ENCODE peak calls at places on chromosomes 6 and 20, in six cellular contexts. T is sigmoid colon, S is testis, I is prostate gland, R is HCT116, D is breast epithelium. X is an unnamed sample.

GRCh38 chr20:18390201-18390600 is 76.6 kb downstream of the DZANK1 start:
- DNase-seq in T (no peak), S (no peak), I (no peak), R (no peak), D (no peak), X (no peak)

GRCh38 chr6:144305985-144306384 is 20.9 kb downstream of the UTRN start:
- DNase-seq in T (no peak), S (no peak), I (no peak), R (no peak), D (no peak), X (no peak)

GRCh38 chr20:13571662-13572061 is 67.1 kb downstream of the TASP1 start:
- DNase-seq in T (no peak), S (no peak), I (no peak), R (no peak), D (no peak), X (no peak)

GRCh38 chr6:39380837-39381534 is 58.5 kb upstream of the KCNK16 start:
- DNase-seq in T (no peak), S (no peak), I (no peak), R (no peak), D (no peak), X (no peak)

GRCh38 chr20:59861389-59861788 is 72.0 kb downstream of the SYCP2 start:
- DNase-seq in T (no peak), S (no peak), I (no peak), R (no peak), D (no peak), X (no peak)

GRCh38 chr6:152605901-152606390 is 31.2 kb downstream of the SYNE1 start:
- DNase-seq in T (no peak), S (no peak), I (no peak), R (no peak), D (no peak), X (no peak)

GRCh38 chr6:34462561-34462971 is 3.3 kb upstream of the PACSIN1 start:
- DNase-seq in T (no peak), S (no peak), I (peak; percentile 43), R (peak; percentile 69), D (no peak), X (no peak)

GRCh38 chr20:61117725-61118124 is 134.3 kb upstream of the CDH4 start:
- DNase-seq in T (no peak), S (no peak), I (no peak), R (no peak), D (no peak), X (no peak)

GRCh38 chr20:25470045-25470444 is 62.6 kb downstream of the GINS1 start:
- DNase-seq in T (peak; percentile 58), S (no peak), I (peak; percentile 38), R (peak; percentile 8), D (no peak), X (no peak)

GRCh38 chr6:37317312-37318038 is 36.3 kb upstream of the RNF8 start:
- DNase-seq in T (no peak), S (no peak), I (no peak), R (no peak), D (no peak), X (no peak)

GRCh38 chr20:3890410-3890751 is 1.2 kb downstream of the PANK2 start:
- DNase-seq in T (peak; percentile 48), S (no peak), I (no peak), R (no peak), D (no peak), X (no peak)

GRCh38 chr6:44494011-44494501 is 106.5 kb downstream of the CDC5L start:
- DNase-seq in T (no peak), S (no peak), I (no peak), R (peak; percentile 37), D (no peak), X (no peak)

GRCh38 chr6:115467726-115468125 is 593.0 kb downstream of the FRK start:
- DNase-seq in T (no peak), S (no peak), I (no peak), R (no peak), D (no peak), X (no peak)

GRCh38 chr20:44835661-44836221 is 25.4 kb upstream of the RIMS4 start:
- DNase-seq in T (no peak), S (no peak), I (no peak), R (no peak), D (no peak), X (no peak)

GRCh38 chr6:44059359-44060342 is 67.6 kb downstream of the MRPL14 start:
- DNase-seq in T (no peak), S (no peak), I (no peak), R (no peak), D (no peak), X (no peak)

GRCh38 chr6:24990227-24990843 is 54.6 kb upstream of the RIPOR2 start:
- DNase-seq in T (no peak), S (no peak), I (no peak), R (no peak), D (no peak), X (no peak)

GRCh38 chr20:29742699-29743100 is 1514.8 kb upstream of the DEFB115 start:
- DNase-seq in T (no peak), S (no peak), I (no peak), R (no peak), D (no peak), X (no peak)

GRCh38 chr6:38233161-38233791 is 406.5 kb downstream of the BTBD9 start:
- DNase-seq in T (no peak), S (no peak), I (no peak), R (no peak), D (no peak), X (no peak)

GRCh38 chr6:48757661-48758060 is 646.7 kb upstream of the PTCHD4 start:
- DNase-seq in T (no peak), S (no peak), I (no peak), R (no peak), D (no peak), X (no peak)

GRCh38 chr6:35068644-35069043 is 72.5 kb downstream of the TCP11 start:
- DNase-seq in T (no peak), S (no peak), I (no peak), R (no peak), D (no peak), X (no peak)

GRCh38 chr6:125019873-125020272 is 57.6 kb downstream of the RNF217 start:
- DNase-seq in T (no peak), S (no peak), I (no peak), R (no peak), D (no peak), X (no peak)

GRCh38 chr6:2938632-2939083 is 32.7 kb downstream of the SERPINB6 start:
- DNase-seq in T (no peak), S (peak; percentile 56), I (no peak), R (peak; percentile 86), D (no peak), X (peak; percentile 21)

GRCh38 chr6:14447240-14447639 is 329.7 kb downstream of the CD83 start:
- DNase-seq in T (no peak), S (no peak), I (no peak), R (no peak), D (no peak), X (no peak)

GRCh38 chr20:54469293-54469692 is 6.1 kb upstream of the DOK5 start:
- DNase-seq in T (no peak), S (no peak), I (no peak), R (no peak), D (no peak), X (no peak)

GRCh38 chr20:17491041-17491440 is 40.1 kb downstream of the BFSP1 start:
- DNase-seq in T (peak; percentile 42), S (no peak), I (no peak), R (no peak), D (no peak), X (peak; percentile 50)

DNA sequence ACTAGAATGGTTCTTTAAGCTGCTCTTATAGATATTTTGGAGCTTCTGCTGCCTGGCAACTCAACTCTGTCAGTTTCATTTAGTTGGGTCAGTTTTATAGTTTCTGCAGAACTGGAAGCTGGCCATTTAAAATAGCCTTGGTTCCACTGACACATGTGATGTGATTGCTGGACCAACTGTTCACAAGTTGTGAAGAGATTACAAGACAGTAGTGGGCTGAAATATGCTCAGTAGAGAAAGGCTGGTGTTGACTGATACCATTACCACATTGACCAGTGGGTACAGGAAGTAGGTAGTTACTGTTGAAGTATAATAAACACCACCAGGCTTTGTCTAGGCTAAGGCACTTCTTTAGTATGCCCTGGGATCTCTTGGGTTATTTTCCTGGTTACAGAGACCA is 39.0 kb downstream of the BCKDHB start:
- DNase-seq in T (no peak), S (no peak), I (no peak), R (no peak), D (no peak), X (no peak)
- H3K36me3 ChIP-seq in T (no peaks in the 10 kb centered on the region), S (no peaks in the 10 kb centered on the region), I (no peaks in the 10 kb centered on the region), R (no peaks in the 10 kb centered on the region), D (no peaks in the 10 kb centered on the region), X (no peaks in the 10 kb centered on the region)

GRCh38 chr20:24402234-24402633 is 67.2 kb upstream of the SYNDIG1 start:
- DNase-seq in T (no peak), S (no peak), I (no peak), R (no peak), D (no peak), X (no peak)
- TF ChIP-seq POLR2A in T (no peak), S (no peak), I (no peak), R (no peak), D (no peak), X (no peak)

DNA sequence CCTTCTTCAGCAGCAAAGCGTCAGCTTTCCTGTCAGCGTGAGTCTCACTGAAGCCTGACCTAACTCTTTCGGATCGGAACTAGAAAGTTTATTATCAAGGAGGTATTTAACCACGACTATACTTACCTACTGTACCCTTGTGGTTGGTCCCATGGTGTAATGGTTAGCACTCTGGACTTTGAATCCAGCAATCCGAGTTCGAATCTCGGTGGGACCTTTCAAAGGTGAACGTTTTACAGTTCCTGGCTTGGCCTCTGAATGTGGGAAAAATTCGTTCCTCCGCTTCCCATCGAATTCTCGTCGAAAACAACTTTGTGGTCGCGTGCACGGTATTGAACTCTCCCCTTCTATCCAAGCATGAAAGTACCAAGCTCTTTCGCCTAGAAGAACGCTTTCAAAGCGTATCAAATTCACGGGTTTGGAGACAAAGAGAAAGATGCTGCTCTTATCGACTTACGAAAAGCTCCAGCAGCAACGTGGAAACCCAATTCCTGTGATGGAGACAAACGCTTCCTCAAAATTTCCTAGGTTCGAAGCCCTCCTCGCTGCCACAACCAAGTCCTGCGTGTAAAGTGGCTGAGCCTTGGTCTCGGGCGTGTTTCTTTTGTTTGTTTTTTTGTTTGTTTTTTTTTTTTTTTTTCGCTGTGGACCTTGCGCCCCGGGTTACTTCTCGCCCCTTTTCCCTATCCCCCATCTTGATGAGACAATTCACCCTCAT is 63.7 kb downstream of the GPX5 start:
- DNase-seq in T (no peak), S (peak; percentile 56), I (no peak), R (peak; percentile 96), D (no peak), X (no peak)
- H3K4me3 ChIP-seq in T (no peak overlapping the region), S (peak overlapping the region; percentile 9), I (no peak overlapping the region), R (peak overlapping the region; percentile 10), D (no peak overlapping the region), X (no peak overlapping the region)

DNA sequence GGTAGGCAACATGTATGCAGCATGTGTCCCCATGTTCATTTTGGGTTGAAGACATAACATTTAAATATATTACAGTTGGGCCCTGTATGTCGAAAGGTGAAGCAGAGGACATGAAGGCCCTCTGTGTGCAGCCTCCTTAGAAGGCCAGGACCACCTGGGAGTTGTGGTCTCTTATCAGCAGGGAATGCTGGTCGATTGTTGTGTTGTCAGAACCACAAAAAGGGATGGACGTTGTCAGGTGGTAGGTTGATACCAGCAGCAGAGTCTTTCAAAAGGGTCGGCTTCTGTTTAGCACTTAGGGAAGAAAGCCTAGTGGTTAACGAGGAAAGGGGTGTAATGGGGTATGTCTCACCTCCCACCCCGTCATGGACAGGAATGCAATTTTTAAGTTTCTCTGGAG is 67.3 kb upstream of the SLC22A1 start:
- DNase-seq in T (no peak), S (no peak), I (no peak), R (no peak), D (no peak), X (no peak)
- H3K36me3 ChIP-seq in T (peaks cover 100% of the 10 kb centered on the region), S (no peaks in the 10 kb centered on the region), I (peaks cover 10% of the 10 kb centered on the region), R (peaks cover 31% of the 10 kb centered on the region), D (peaks cover 5% of the 10 kb centered on the region), X (peaks cover 100% of the 10 kb centered on the region)